ENCODE peak calls at places on chromosome 22, in four cellular contexts. One of them, this sample, is unnamed.

GRCh38 chr22:32206774-32207758 is 2.2 kb upstream of the RFPL2 start:
- DNase-seq in choroid plexus epithelial cell: peak
- DNase-seq in foreskin fibroblast: no peak
- DNase-seq in breast epithelium: no peak
- DNase-seq in this sample: peak

GRCh38 chr22:30277547-30278344 is 11.1 kb upstream of the OSM start:
- DNase-seq in choroid plexus epithelial cell: peak
- DNase-seq in foreskin fibroblast: peak
- DNase-seq in breast epithelium: no peak
- DNase-seq in this sample: peak

GRCh38 chr22:49624421-49625177 is 203.1 kb downstream of the BRD1 start:
- DNase-seq in choroid plexus epithelial cell: no peak
- DNase-seq in foreskin fibroblast: no peak
- DNase-seq in breast epithelium: no peak
- DNase-seq in this sample: no peak

GRCh38 chr22:39176067-39176621 is 23.7 kb upstream of the CBX7 start:
- DNase-seq in choroid plexus epithelial cell: peak
- DNase-seq in foreskin fibroblast: peak
- DNase-seq in breast epithelium: peak
- DNase-seq in this sample: peak

GRCh38 chr22:17707526-17707925 is 66.7 kb downstream of the BID start:
- DNase-seq in choroid plexus epithelial cell: peak
- DNase-seq in foreskin fibroblast: no peak
- DNase-seq in breast epithelium: no peak
- DNase-seq in this sample: peak

GRCh38 chr22:48760481-48761238 is 1067.0 kb downstream of the BRD1 start:
- DNase-seq in choroid plexus epithelial cell: no peak
- DNase-seq in foreskin fibroblast: no peak
- DNase-seq in breast epithelium: no peak
- DNase-seq in this sample: no peak

GRCh38 chr22:32080904-32081303 is 37.8 kb downstream of the SLC5A1 start:
- DNase-seq in choroid plexus epithelial cell: peak
- DNase-seq in foreskin fibroblast: peak
- DNase-seq in breast epithelium: no peak
- DNase-seq in this sample: peak

GRCh38 chr22:38864361-38865191 is 7.4 kb downstream of the CBX6 start:
- DNase-seq in choroid plexus epithelial cell: no peak
- DNase-seq in foreskin fibroblast: no peak
- DNase-seq in breast epithelium: peak
- DNase-seq in this sample: no peak

GRCh38 chr22:43777204-43777671 is 34.9 kb downstream of the EFCAB6 start:
- DNase-seq in choroid plexus epithelial cell: peak
- DNase-seq in foreskin fibroblast: peak
- DNase-seq in breast epithelium: peak
- DNase-seq in this sample: peak

GRCh38 chr22:38870312-38870741 is 1.7 kb downstream of the CBX6 start:
- DNase-seq in choroid plexus epithelial cell: peak
- DNase-seq in foreskin fibroblast: peak
- DNase-seq in breast epithelium: peak
- DNase-seq in this sample: peak

GRCh38 chr22:29606320-29606719 is 2.9 kb downstream of the NF2 start:
- DNase-seq in choroid plexus epithelial cell: no peak
- DNase-seq in foreskin fibroblast: no peak
- DNase-seq in breast epithelium: no peak
- DNase-seq in this sample: no peak

GRCh38 chr22:27046126-27046525 is 388.7 kb downstream of the MIAT start:
- DNase-seq in choroid plexus epithelial cell: no peak
- DNase-seq in foreskin fibroblast: no peak
- DNase-seq in breast epithelium: no peak
- DNase-seq in this sample: no peak

GRCh38 chr22:33811208-33811607 is 109.1 kb downstream of the LARGE1 start:
- DNase-seq in choroid plexus epithelial cell: no peak
- DNase-seq in foreskin fibroblast: no peak
- DNase-seq in breast epithelium: no peak
- DNase-seq in this sample: no peak

GRCh38 chr22:40332319-40332781 is 13.9 kb upstream of the ADSL start:
- DNase-seq in choroid plexus epithelial cell: peak
- DNase-seq in foreskin fibroblast: peak
- DNase-seq in breast epithelium: no peak
- DNase-seq in this sample: peak

GRCh38 chr22:50581031-50581949 is 1.4 kb downstream of the CHKB start:
- DNase-seq in choroid plexus epithelial cell: no peak
- DNase-seq in foreskin fibroblast: no peak
- DNase-seq in breast epithelium: no peak
- DNase-seq in this sample: no peak

GRCh38 chr22:22746963-22747933 is 102.8 kb downstream of the GGTLC2 start:
- DNase-seq in choroid plexus epithelial cell: no peak
- DNase-seq in foreskin fibroblast: no peak
- DNase-seq in breast epithelium: no peak
- DNase-seq in this sample: no peak

DNA sequence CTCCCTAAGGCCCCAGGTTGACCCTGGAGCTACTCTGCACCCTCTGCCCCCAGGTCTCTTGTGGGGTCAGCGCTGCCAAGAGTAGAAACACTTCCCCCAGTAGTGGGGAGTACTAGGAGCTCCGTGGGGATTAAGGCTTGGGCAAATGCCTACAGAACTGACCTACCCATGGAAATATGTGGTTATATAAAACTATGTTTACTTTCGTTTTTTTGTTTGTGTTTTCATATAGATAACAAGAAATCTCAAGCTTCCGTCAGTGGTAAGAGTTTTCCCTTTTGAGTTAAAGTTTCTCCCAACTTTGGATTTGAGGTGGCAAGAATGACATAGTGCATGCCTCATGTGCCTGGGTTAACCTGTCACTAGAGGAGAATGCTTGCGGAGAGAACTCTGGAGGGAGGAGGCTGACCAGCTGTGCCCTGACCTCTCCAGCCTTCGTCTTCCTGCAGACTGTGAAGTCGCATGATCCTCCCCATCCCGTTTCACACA is 45.5 kb downstream of the MED15 start:
- DNase-seq in choroid plexus epithelial cell: peak
- DNase-seq in foreskin fibroblast: no peak
- DNase-seq in breast epithelium: no peak
- DNase-seq in this sample: no peak
- H3K4me3 ChIP-seq in choroid plexus epithelial cell: no peak
- H3K4me3 ChIP-seq in foreskin fibroblast: no peak
- H3K4me3 ChIP-seq in breast epithelium: no peak
- H3K4me3 ChIP-seq in this sample: no peak

GRCh38 chr22:46807458-46807857 is 45.0 kb downstream of the TBC1D22A start:
- DNase-seq in choroid plexus epithelial cell: no peak
- DNase-seq in foreskin fibroblast: no peak
- DNase-seq in breast epithelium: no peak
- DNase-seq in this sample: no peak
- H3K4me3 ChIP-seq in choroid plexus epithelial cell: no peak
- H3K4me3 ChIP-seq in foreskin fibroblast: no peak
- H3K4me3 ChIP-seq in breast epithelium: no peak
- H3K4me3 ChIP-seq in this sample: no peak

GRCh38 chr22:47445716-47446290 is 683.4 kb downstream of the TBC1D22A start:
- DNase-seq in choroid plexus epithelial cell: no peak
- DNase-seq in foreskin fibroblast: no peak
- DNase-seq in breast epithelium: no peak
- DNase-seq in this sample: no peak

GRCh38 chr22:47446821-47447810 is 684.7 kb downstream of the TBC1D22A start:
- DNase-seq in choroid plexus epithelial cell: no peak
- DNase-seq in foreskin fibroblast: no peak
- DNase-seq in breast epithelium: no peak
- DNase-seq in this sample: no peak

GRCh38 chr22:47445212-47445611 is 682.8 kb downstream of the TBC1D22A start:
- DNase-seq in choroid plexus epithelial cell: no peak
- DNase-seq in foreskin fibroblast: no peak
- DNase-seq in breast epithelium: no peak
- DNase-seq in this sample: no peak

GRCh38 chr22:47444746-47445065 is 682.3 kb downstream of the TBC1D22A start:
- DNase-seq in choroid plexus epithelial cell: no peak
- DNase-seq in foreskin fibroblast: no peak
- DNase-seq in breast epithelium: no peak
- DNase-seq in this sample: no peak

GRCh38 chr22:47446331-47446730 is 683.9 kb downstream of the TBC1D22A start:
- DNase-seq in choroid plexus epithelial cell: no peak
- DNase-seq in foreskin fibroblast: no peak
- DNase-seq in breast epithelium: no peak
- DNase-seq in this sample: no peak
- H3K4me3 ChIP-seq in choroid plexus epithelial cell: no peak
- H3K4me3 ChIP-seq in foreskin fibroblast: no peak
- H3K4me3 ChIP-seq in breast epithelium: no peak
- H3K4me3 ChIP-seq in this sample: no peak

GRCh38 chr22:24495365-24495675 is 188 bp downstream of the UPB1 start:
- DNase-seq in choroid plexus epithelial cell: no peak
- DNase-seq in foreskin fibroblast: no peak
- DNase-seq in breast epithelium: no peak
- DNase-seq in this sample: no peak

GRCh38 chr22:24492391-24492790 is 2.7 kb upstream of the UPB1 start:
- DNase-seq in choroid plexus epithelial cell: no peak
- DNase-seq in foreskin fibroblast: no peak
- DNase-seq in breast epithelium: no peak
- DNase-seq in this sample: no peak

GRCh38 chr22:24494535-24495364 is at the start of gene UPB1:
- DNase-seq in choroid plexus epithelial cell: no peak
- DNase-seq in foreskin fibroblast: no peak
- DNase-seq in breast epithelium: no peak
- DNase-seq in this sample: no peak

GRCh38 chr22:24496234-24496633 is 1.1 kb downstream of the UPB1 start:
- DNase-seq in choroid plexus epithelial cell: no peak
- DNase-seq in foreskin fibroblast: no peak
- DNase-seq in breast epithelium: no peak
- DNase-seq in this sample: no peak

GRCh38 chr22:24494182-24494534 is 974 bp upstream of the UPB1 start:
- DNase-seq in choroid plexus epithelial cell: no peak
- DNase-seq in foreskin fibroblast: no peak
- DNase-seq in breast epithelium: no peak
- DNase-seq in this sample: no peak
- H3K4me3 ChIP-seq in choroid plexus epithelial cell: peak
- H3K4me3 ChIP-seq in foreskin fibroblast: peak
- H3K4me3 ChIP-seq in breast epithelium: no peak
- H3K4me3 ChIP-seq in this sample: no peak

This sample was measured in astrocyte of the spinal cord.